ENCODE peak calls at places on chromosomes 11 and 22, in five cellular contexts. X, P, T, J and M are unnamed samples.

GRCh38 chr22:47676685-47677084 is 914.2 kb downstream of the TBC1D22A start:
- DNase-seq in T (no peak), J (no peak), X (no peak), P (no peak), M (no peak)

GRCh38 chr11:76380161-76380976 is 563 bp downstream of the THAP12 start:
- DNase-seq in J (no peak), P (no peak), T (no peak), X (no peak), M (peak)

GRCh38 chr11:71305451-71306125 is 53.2 kb upstream of the SHANK2 start:
- DNase-seq in J (no peak), T (no peak), X (no peak), P (no peak), M (no peak)

GRCh38 chr11:40129276-40129675 is 1330.2 kb downstream of the LRRC4C start:
- DNase-seq in J (peak), P (no peak), T (no peak), X (no peak), M (no peak)

GRCh38 chr11:33868646-33869461 is 23.0 kb downstream of the LMO2 start:
- DNase-seq in P (no peak), T (no peak), X (no peak), J (no peak), M (no peak)

GRCh38 chr11:96388891-96389603 is 665 bp downstream of the CCDC82 start:
- DNase-seq in P (peak), X (peak), J (no peak), T (peak), M (peak)

GRCh38 chr22:44295406-44295805 is 17.3 kb downstream of the SHISAL1 start:
- DNase-seq in T (no peak), J (no peak), X (no peak), P (no peak), M (no peak)

GRCh38 chr11:35255514-35255913 is 116.5 kb downstream of the CD44 start:
- DNase-seq in T (no peak), J (no peak), X (no peak), P (no peak), M (no peak)

GRCh38 chr11:27541790-27542189 is 35.2 kb upstream of the LIN7C start:
- DNase-seq in J (no peak), X (no peak), P (no peak), T (no peak), M (no peak)

GRCh38 chr11:57458410-57459111 is 1.8 kb upstream of the RTN4RL2 start:
- DNase-seq in T (no peak), J (no peak), P (no peak), X (no peak), M (peak)

GRCh38 chr11:69362315-69362714 is 68.4 kb downstream of the MYEOV start:
- DNase-seq in P (no peak), T (no peak), J (no peak), X (no peak), M (no peak)

GRCh38 chr22:40509401-40510134 is 127.0 kb downstream of the MRTFA start:
- DNase-seq in X (no peak), T (no peak), J (no peak), P (no peak), M (no peak)

GRCh38 chr11:66697988-66698387 is 20.3 kb upstream of the RBM4B start:
- DNase-seq in T (no peak), P (no peak), J (no peak), X (no peak), M (no peak)

GRCh38 chr11:120073196-120073595 is 64.7 kb downstream of the TRIM29 start:
- DNase-seq in T (no peak), J (no peak), P (no peak), X (no peak), M (no peak)

GRCh38 chr11:288328-289144 is at the start of gene PGGHG:
- DNase-seq in J (no peak), X (no peak), T (no peak), P (no peak), M (peak)

GRCh38 chr22:41681616-41682015 is 7.1 kb downstream of the SNU13 start:
- DNase-seq in J (no peak), X (no peak), P (no peak), T (no peak), M (no peak)

GRCh38 chr11:19071255-19071654 is 10.7 kb upstream of the MRGPRX2 start:
- DNase-seq in T (peak), P (peak), X (peak), J (peak), M (peak)

GRCh38 chr11:8330896-8331295 is 67.2 kb upstream of the LMO1 start:
- DNase-seq in T (no peak), P (no peak), X (no peak), J (no peak), M (no peak)

GRCh38 chr11:8330416-8330815 is 66.7 kb upstream of the LMO1 start:
- DNase-seq in P (no peak), T (no peak), X (no peak), J (no peak), M (no peak)

GRCh38 chr11:8332196-8332595 is 68.5 kb upstream of the LMO1 start:
- DNase-seq in P (no peak), J (no peak), X (no peak), T (no peak), M (no peak)

GRCh38 chr11:8329961-8330361 is 66.3 kb upstream of the LMO1 start:
- DNase-seq in T (no peak), J (no peak), P (no peak), X (no peak), M (peak)

GRCh38 chr11:8331767-8332166 is 68.1 kb upstream of the LMO1 start:
- DNase-seq in T (no peak), J (no peak), X (no peak), P (no peak), M (no peak)
- TF ChIP-seq SUZ12 in T (no peak), J (no peak), X (no peak), P (no peak), M (no peak)

GRCh38 chr11:45252134-45252856 is 33.8 kb downstream of the SYT13 start:
- DNase-seq in J (peak), X (no peak), T (peak), P (peak), M (peak)
- TF ChIP-seq SUZ12 in J (no peak), X (no peak), T (no peak), P (no peak), M (no peak)

GRCh38 chr11:92330114-92330513 is 105.5 kb downstream of the FAT3 start:
- DNase-seq in J (no peak), X (no peak), P (no peak), T (no peak), M (no peak)

GRCh38 chr11:92329137-92329536 is 104.5 kb downstream of the FAT3 start:
- DNase-seq in P (no peak), X (no peak), T (no peak), J (no peak), M (no peak)

GRCh38 chr11:92329644-92330043 is 105.0 kb downstream of the FAT3 start:
- DNase-seq in X (no peak), J (no peak), P (no peak), T (no peak), M (no peak)

DNA sequence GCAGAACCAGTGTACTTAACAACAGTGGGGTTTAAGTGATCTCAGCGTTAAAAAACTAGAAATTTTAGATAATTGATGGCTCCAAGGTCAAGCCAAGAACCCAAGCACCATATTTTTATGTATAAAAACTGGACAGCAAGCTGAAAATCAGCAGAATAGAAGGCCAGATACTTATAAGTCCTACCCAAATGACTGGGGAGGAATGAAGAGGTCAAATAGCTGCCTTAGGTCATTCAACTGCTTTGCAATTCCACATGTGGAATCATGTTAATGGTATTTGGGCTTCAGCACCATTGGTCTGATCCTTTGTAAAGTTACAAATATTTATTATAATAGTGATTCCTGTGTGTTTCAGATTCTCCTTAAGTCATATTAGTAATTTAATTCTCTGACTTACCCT is 108.4 kb downstream of the FAT3 start:
- DNase-seq in T (no peak), X (no peak), J (no peak), P (no peak), M (no peak)
- TF ChIP-seq SUZ12 in T (no peak), X (no peak), J (no peak), P (no peak), M (no peak)

GRCh38 chr22:31969789-31970489 is 25.6 kb downstream of the YWHAH start:
- DNase-seq in X (no peak), P (peak), T (peak), J (peak), M (peak)
- TF ChIP-seq SUZ12 in X (no peak), P (no peak), T (no peak), J (no peak), M (no peak)

GRCh38 chr11:83554896-83555295 is 268.7 kb upstream of the CCDC90B start:
- DNase-seq in T (no peak), X (no peak), J (no peak), P (no peak), M (no peak)

GRCh38 chr11:83545494-83545893 is 259.3 kb upstream of the CCDC90B start:
- DNase-seq in T (no peak), X (no peak), P (no peak), J (no peak), M (no peak)

GRCh38 chr11:83545911-83546310 is 259.7 kb upstream of the CCDC90B start:
- DNase-seq in J (no peak), T (no peak), X (no peak), P (no peak), M (no peak)

GRCh38 chr11:83546371-83546770 is 260.2 kb upstream of the CCDC90B start:
- DNase-seq in T (no peak), X (no peak), J (no peak), P (no peak), M (no peak)

GRCh38 chr11:83549984-83550667 is 264.0 kb upstream of the CCDC90B start:
- DNase-seq in X (no peak), J (no peak), T (no peak), P (no peak), M (no peak)
- TF ChIP-seq SUZ12 in X (no peak), J (no peak), T (no peak), P (no peak), M (no peak)